ENCODE peak calls at places on chromosomes 5 and 9, in seven cellular contexts. One of them, this sample, is unnamed.

GRCh38 chr5:162684145-162684544 is 616.6 kb downstream of the GABRG2 start:
- DNase-seq in MM.1S: no peak
- DNase-seq in adipocyte: no peak
- DNase-seq in A549: no peak
- DNase-seq in naive thymus-derived CD4-positive, alpha-beta T cell: no peak
- DNase-seq in mammary epithelial cell: no peak
- DNase-seq in endothelial cell of umbilical vein: no peak
- DNase-seq in this sample: no peak

GRCh38 chr9:88691811-88692210 is 156.8 kb downstream of the NXNL2 start:
- DNase-seq in endothelial cell of umbilical vein: no peak
- DNase-seq in mammary epithelial cell: peak; percentile 23
- DNase-seq in adipocyte: peak; percentile 22
- DNase-seq in A549: no peak
- DNase-seq in MM.1S: no peak
- DNase-seq in naive thymus-derived CD4-positive, alpha-beta T cell: no peak
- DNase-seq in this sample: no peak

GRCh38 chr9:1698991-1699390 is 316.2 kb upstream of the SMARCA2 start:
- DNase-seq in mammary epithelial cell: no peak
- DNase-seq in endothelial cell of umbilical vein: no peak
- DNase-seq in naive thymus-derived CD4-positive, alpha-beta T cell: no peak
- DNase-seq in A549: no peak
- DNase-seq in MM.1S: no peak
- DNase-seq in adipocyte: no peak
- DNase-seq in this sample: no peak

GRCh38 chr9:86098793-86099694 is at the start of gene GOLM1:
- DNase-seq in naive thymus-derived CD4-positive, alpha-beta T cell: peak; percentile 67
- DNase-seq in adipocyte: peak; percentile 89
- DNase-seq in endothelial cell of umbilical vein: peak; percentile 58
- DNase-seq in A549: peak; percentile 63
- DNase-seq in MM.1S: peak; percentile 69
- DNase-seq in mammary epithelial cell: peak; percentile 57
- DNase-seq in this sample: peak; percentile 69

GRCh38 chr5:181221792-181222629 is 1.1 kb upstream of the TRIM41 start:
- DNase-seq in naive thymus-derived CD4-positive, alpha-beta T cell: peak; percentile 99
- DNase-seq in endothelial cell of umbilical vein: peak; percentile 97
- DNase-seq in A549: peak; percentile 98
- DNase-seq in mammary epithelial cell: peak; percentile 95
- DNase-seq in MM.1S: peak; percentile 92
- DNase-seq in adipocyte: peak; percentile 95
- DNase-seq in this sample: peak; percentile 91

GRCh38 chr5:139767960-139768359 is 27.6 kb upstream of the PSD2 start:
- DNase-seq in mammary epithelial cell: no peak
- DNase-seq in A549: no peak
- DNase-seq in endothelial cell of umbilical vein: peak; percentile 24
- DNase-seq in naive thymus-derived CD4-positive, alpha-beta T cell: no peak
- DNase-seq in MM.1S: no peak
- DNase-seq in adipocyte: no peak
- DNase-seq in this sample: no peak

GRCh38 chr5:41636605-41637004 is 126.2 kb upstream of the PLCXD3 start:
- DNase-seq in endothelial cell of umbilical vein: peak; percentile 8
- DNase-seq in mammary epithelial cell: peak; percentile 10
- DNase-seq in naive thymus-derived CD4-positive, alpha-beta T cell: no peak
- DNase-seq in A549: peak; percentile 48
- DNase-seq in MM.1S: peak; percentile 8
- DNase-seq in adipocyte: peak; percentile 22
- DNase-seq in this sample: no peak

GRCh38 chr5:45695011-45695667 is 1.0 kb downstream of the HCN1 start:
- DNase-seq in MM.1S: no peak
- DNase-seq in adipocyte: no peak
- DNase-seq in endothelial cell of umbilical vein: no peak
- DNase-seq in A549: no peak
- DNase-seq in naive thymus-derived CD4-positive, alpha-beta T cell: no peak
- DNase-seq in mammary epithelial cell: no peak
- DNase-seq in this sample: no peak

GRCh38 chr9:136373300-136374182 is at the start of gene CARD9:
- DNase-seq in naive thymus-derived CD4-positive, alpha-beta T cell: no peak
- DNase-seq in endothelial cell of umbilical vein: no peak
- DNase-seq in A549: no peak
- DNase-seq in adipocyte: no peak
- DNase-seq in mammary epithelial cell: no peak
- DNase-seq in MM.1S: no peak
- DNase-seq in this sample: peak; percentile 83

GRCh38 chr5:179867079-179867465 is 8.5 kb upstream of the MRNIP start:
- DNase-seq in A549: no peak
- DNase-seq in endothelial cell of umbilical vein: no peak
- DNase-seq in MM.1S: no peak
- DNase-seq in mammary epithelial cell: no peak
- DNase-seq in adipocyte: no peak
- DNase-seq in naive thymus-derived CD4-positive, alpha-beta T cell: no peak
- DNase-seq in this sample: no peak

GRCh38 chr5:172646716-172647285 is 5.7 kb downstream of the NEURL1B start:
- DNase-seq in endothelial cell of umbilical vein: no peak
- DNase-seq in adipocyte: no peak
- DNase-seq in naive thymus-derived CD4-positive, alpha-beta T cell: no peak
- DNase-seq in mammary epithelial cell: no peak
- DNase-seq in MM.1S: no peak
- DNase-seq in A549: peak; percentile 31
- DNase-seq in this sample: no peak

GRCh38 chr9:87883990-87884389 is 1.3 kb downstream of the SPATA31E1 start:
- DNase-seq in mammary epithelial cell: no peak
- DNase-seq in naive thymus-derived CD4-positive, alpha-beta T cell: no peak
- DNase-seq in endothelial cell of umbilical vein: no peak
- DNase-seq in A549: peak; percentile 18
- DNase-seq in MM.1S: no peak
- DNase-seq in adipocyte: no peak
- DNase-seq in this sample: no peak

GRCh38 chr9:35229779-35230143 is 68.0 kb downstream of the UNC13B start:
- DNase-seq in MM.1S: no peak
- DNase-seq in A549: no peak
- DNase-seq in endothelial cell of umbilical vein: no peak
- DNase-seq in mammary epithelial cell: no peak
- DNase-seq in naive thymus-derived CD4-positive, alpha-beta T cell: no peak
- DNase-seq in adipocyte: no peak
- DNase-seq in this sample: no peak

GRCh38 chr5:123441408-123441807 is 18.2 kb upstream of the CEP120 start:
- DNase-seq in adipocyte: no peak
- DNase-seq in naive thymus-derived CD4-positive, alpha-beta T cell: peak; percentile 37
- DNase-seq in MM.1S: no peak
- DNase-seq in endothelial cell of umbilical vein: no peak
- DNase-seq in mammary epithelial cell: no peak
- DNase-seq in A549: no peak
- DNase-seq in this sample: no peak

GRCh38 chr5:96176022-96176421 is 214.4 kb upstream of the ELL2 start:
- DNase-seq in mammary epithelial cell: no peak
- DNase-seq in adipocyte: no peak
- DNase-seq in A549: no peak
- DNase-seq in endothelial cell of umbilical vein: no peak
- DNase-seq in naive thymus-derived CD4-positive, alpha-beta T cell: no peak
- DNase-seq in MM.1S: no peak
- DNase-seq in this sample: no peak

GRCh38 chr9:69115621-69116020 is 58.5 kb upstream of the TJP2 start:
- DNase-seq in MM.1S: no peak
- DNase-seq in adipocyte: peak; percentile 84
- DNase-seq in mammary epithelial cell: no peak
- DNase-seq in naive thymus-derived CD4-positive, alpha-beta T cell: no peak
- DNase-seq in endothelial cell of umbilical vein: no peak
- DNase-seq in A549: no peak
- DNase-seq in this sample: no peak

GRCh38 chr9:106829666-106830408 is 33.1 kb upstream of the ZNF462 start:
- DNase-seq in adipocyte: peak; percentile 70
- DNase-seq in naive thymus-derived CD4-positive, alpha-beta T cell: no peak
- DNase-seq in A549: no peak
- DNase-seq in endothelial cell of umbilical vein: peak; percentile 6
- DNase-seq in mammary epithelial cell: no peak
- DNase-seq in MM.1S: no peak
- DNase-seq in this sample: no peak

GRCh38 chr9:78406933-78407332 is 110.0 kb downstream of the PSAT1 start:
- DNase-seq in endothelial cell of umbilical vein: no peak
- DNase-seq in A549: peak; percentile 19
- DNase-seq in MM.1S: no peak
- DNase-seq in mammary epithelial cell: no peak
- DNase-seq in naive thymus-derived CD4-positive, alpha-beta T cell: no peak
- DNase-seq in adipocyte: no peak
- DNase-seq in this sample: peak; percentile 51

GRCh38 chr5:53031695-53032096 is 42.5 kb downstream of the ITGA2 start:
- DNase-seq in adipocyte: peak; percentile 86
- DNase-seq in MM.1S: no peak
- DNase-seq in A549: peak; percentile 82
- DNase-seq in mammary epithelial cell: peak; percentile 96
- DNase-seq in naive thymus-derived CD4-positive, alpha-beta T cell: peak; percentile 43
- DNase-seq in endothelial cell of umbilical vein: peak; percentile 88
- DNase-seq in this sample: no peak

GRCh38 chr9:99353408-99353807 is 131.3 kb downstream of the SEC61B start:
- DNase-seq in MM.1S: no peak
- DNase-seq in A549: no peak
- DNase-seq in naive thymus-derived CD4-positive, alpha-beta T cell: no peak
- DNase-seq in endothelial cell of umbilical vein: no peak
- DNase-seq in mammary epithelial cell: peak; percentile 74
- DNase-seq in adipocyte: peak; percentile 95
- DNase-seq in this sample: no peak

GRCh38 chr5:180436275-180436674 is 57.9 kb upstream of the CNOT6 start:
- DNase-seq in MM.1S: no peak
- DNase-seq in naive thymus-derived CD4-positive, alpha-beta T cell: no peak
- DNase-seq in A549: no peak
- DNase-seq in endothelial cell of umbilical vein: no peak
- DNase-seq in adipocyte: no peak
- DNase-seq in mammary epithelial cell: no peak
- DNase-seq in this sample: no peak

GRCh38 chr9:128091571-128091970 is 23.5 kb downstream of the SLC25A25 start:
- DNase-seq in mammary epithelial cell: no peak
- DNase-seq in naive thymus-derived CD4-positive, alpha-beta T cell: no peak
- DNase-seq in adipocyte: no peak
- DNase-seq in A549: no peak
- DNase-seq in endothelial cell of umbilical vein: no peak
- DNase-seq in MM.1S: no peak
- DNase-seq in this sample: peak; percentile 28
- H3K4me3 ChIP-seq in mammary epithelial cell: no peak overlapping the region
- H3K4me3 ChIP-seq in naive thymus-derived CD4-positive, alpha-beta T cell: peak overlapping the region; percentile 24
- H3K4me3 ChIP-seq in adipocyte: peak overlapping the region; percentile 76
- H3K4me3 ChIP-seq in A549: no peak overlapping the region
- H3K4me3 ChIP-seq in endothelial cell of umbilical vein: no peak overlapping the region
- H3K4me3 ChIP-seq in MM.1S: no peak overlapping the region
- H3K4me3 ChIP-seq in this sample: no peak overlapping the region

DNA sequence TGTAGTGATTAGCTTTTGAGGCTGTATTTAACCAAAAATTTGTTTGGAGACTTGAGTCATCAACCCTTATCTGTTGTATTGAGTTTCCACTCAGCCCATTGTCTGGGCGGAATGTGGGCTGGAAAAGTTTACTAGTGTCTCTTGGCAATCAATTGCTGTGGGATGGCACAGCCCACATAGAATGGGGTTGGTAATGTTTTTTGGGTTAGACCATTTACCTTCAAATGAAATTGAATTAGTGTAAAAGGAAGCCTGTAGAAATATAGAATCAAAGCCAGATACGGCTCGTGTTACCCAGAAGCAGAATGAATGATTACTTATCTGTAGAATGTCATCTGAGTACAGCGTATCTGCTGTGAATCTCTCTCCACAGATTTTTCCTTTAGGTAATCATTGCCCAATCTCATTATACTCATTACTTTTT is 142.9 kb downstream of the AOPEP start:
- DNase-seq in MM.1S: no peak
- DNase-seq in A549: peak; percentile 85
- DNase-seq in mammary epithelial cell: no peak
- DNase-seq in adipocyte: peak; percentile 64
- DNase-seq in naive thymus-derived CD4-positive, alpha-beta T cell: no peak
- DNase-seq in endothelial cell of umbilical vein: peak; percentile 56
- DNase-seq in this sample: no peak
- H3K4me1 ChIP-seq in MM.1S: peaks cover 13% of the 10 kb centered on the region
- H3K4me1 ChIP-seq in A549: peaks cover 92% of the 10 kb centered on the region
- H3K4me1 ChIP-seq in mammary epithelial cell: peaks cover 46% of the 10 kb centered on the region
- H3K4me1 ChIP-seq in adipocyte: peaks cover 71% of the 10 kb centered on the region
- H3K4me1 ChIP-seq in naive thymus-derived CD4-positive, alpha-beta T cell: peaks cover 17% of the 10 kb centered on the region
- H3K4me1 ChIP-seq in endothelial cell of umbilical vein: peaks cover 61% of the 10 kb centered on the region
- H3K4me1 ChIP-seq in this sample: peaks cover 77% of the 10 kb centered on the region

GRCh38 chr9:98040212-98040611 is 16.3 kb upstream of the NANS start:
- DNase-seq in adipocyte: no peak
- DNase-seq in naive thymus-derived CD4-positive, alpha-beta T cell: no peak
- DNase-seq in mammary epithelial cell: no peak
- DNase-seq in MM.1S: no peak
- DNase-seq in A549: no peak
- DNase-seq in endothelial cell of umbilical vein: no peak
- DNase-seq in this sample: no peak
- H3K4me3 ChIP-seq in adipocyte: no peak overlapping the region
- H3K4me3 ChIP-seq in naive thymus-derived CD4-positive, alpha-beta T cell: no peak overlapping the region
- H3K4me3 ChIP-seq in mammary epithelial cell: no peak overlapping the region
- H3K4me3 ChIP-seq in MM.1S: no peak overlapping the region
- H3K4me3 ChIP-seq in A549: no peak overlapping the region
- H3K4me3 ChIP-seq in endothelial cell of umbilical vein: no peak overlapping the region
- H3K4me3 ChIP-seq in this sample: no peak overlapping the region

DNA sequence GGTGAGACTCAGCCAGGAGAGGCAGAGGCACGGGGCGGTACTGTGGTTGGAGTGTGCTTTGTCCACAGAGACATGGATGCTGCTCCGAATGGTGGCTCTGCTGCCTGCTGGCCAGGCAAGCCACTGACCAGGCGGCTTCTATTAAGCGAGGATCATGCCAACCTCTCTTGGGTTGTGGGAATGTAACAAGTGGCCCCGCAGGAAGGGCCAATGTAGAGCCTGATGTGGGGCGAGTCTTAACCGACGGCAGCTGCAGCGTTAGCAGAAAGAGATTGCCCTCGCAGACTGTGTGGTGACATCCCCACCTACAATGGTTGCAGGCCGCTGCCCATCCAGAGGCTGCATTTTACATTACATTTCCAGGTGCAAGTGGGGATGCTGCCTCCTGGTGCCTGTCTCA is 46.6 kb upstream of the SLC25A51 start:
- DNase-seq in A549: no peak
- DNase-seq in naive thymus-derived CD4-positive, alpha-beta T cell: no peak
- DNase-seq in adipocyte: no peak
- DNase-seq in mammary epithelial cell: no peak
- DNase-seq in endothelial cell of umbilical vein: no peak
- DNase-seq in MM.1S: no peak
- DNase-seq in this sample: no peak
- H3K4me1 ChIP-seq in A549: peaks cover 73% of the 10 kb centered on the region
- H3K4me1 ChIP-seq in naive thymus-derived CD4-positive, alpha-beta T cell: no peaks in the 10 kb centered on the region
- H3K4me1 ChIP-seq in adipocyte: peaks cover 30% of the 10 kb centered on the region
- H3K4me1 ChIP-seq in mammary epithelial cell: peaks cover 52% of the 10 kb centered on the region
- H3K4me1 ChIP-seq in endothelial cell of umbilical vein: peaks cover 21% of the 10 kb centered on the region
- H3K4me1 ChIP-seq in MM.1S: no peaks in the 10 kb centered on the region
- H3K4me1 ChIP-seq in this sample: peaks cover 48% of the 10 kb centered on the region

GRCh38 chr5:83072946-83073345 is 4.2 kb downstream of the TMEM167A start:
- DNase-seq in mammary epithelial cell: no peak
- DNase-seq in adipocyte: no peak
- DNase-seq in MM.1S: no peak
- DNase-seq in endothelial cell of umbilical vein: no peak
- DNase-seq in A549: no peak
- DNase-seq in naive thymus-derived CD4-positive, alpha-beta T cell: no peak
- DNase-seq in this sample: no peak
- H3K4me3 ChIP-seq in mammary epithelial cell: no peak overlapping the region
- H3K4me3 ChIP-seq in adipocyte: peak overlapping the region; percentile 20
- H3K4me3 ChIP-seq in MM.1S: no peak overlapping the region
- H3K4me3 ChIP-seq in endothelial cell of umbilical vein: no peak overlapping the region
- H3K4me3 ChIP-seq in A549: no peak overlapping the region
- H3K4me3 ChIP-seq in naive thymus-derived CD4-positive, alpha-beta T cell: no peak overlapping the region
- H3K4me3 ChIP-seq in this sample: no peak overlapping the region